ENCODE peak calls at places on chromosomes 7 and 10, in four cellular contexts. One of them, this sample, is unnamed.

GRCh38 chr10:75607576-75607975 is 176.2 kb downstream of the LRMDA start:
- DNase-seq in NCI-H82: no peak
- DNase-seq in fibroblast of lung: no peak
- DNase-seq in EL: no peak
- DNase-seq in this sample: no peak

GRCh38 chr7:128863433-128863989 is 855 bp downstream of the ATP6V1F start:
- DNase-seq in NCI-H82: peak; percentile 85
- DNase-seq in fibroblast of lung: peak; percentile 65
- DNase-seq in EL: peak; percentile 75
- DNase-seq in this sample: no peak

GRCh38 chr7:2219136-2219535 is 13.6 kb downstream of the MAD1L1 start:
- DNase-seq in NCI-H82: no peak
- DNase-seq in fibroblast of lung: no peak
- DNase-seq in EL: no peak
- DNase-seq in this sample: no peak

GRCh38 chr10:69685802-69686585 is 55.9 kb downstream of the FAM241B start:
- DNase-seq in NCI-H82: no peak
- DNase-seq in fibroblast of lung: peak; percentile 49
- DNase-seq in EL: peak; percentile 68
- DNase-seq in this sample: peak; percentile 54

GRCh38 chr10:89337493-89337892 is 9.7 kb downstream of the IFIT3 start:
- DNase-seq in NCI-H82: no peak
- DNase-seq in fibroblast of lung: peak; percentile 86
- DNase-seq in EL: peak; percentile 76
- DNase-seq in this sample: no peak

GRCh38 chr7:23277359-23277989 is 21.7 kb upstream of the MALSU1 start:
- DNase-seq in NCI-H82: peak; percentile 84
- DNase-seq in fibroblast of lung: peak; percentile 52
- DNase-seq in EL: peak; percentile 71
- DNase-seq in this sample: no peak

GRCh38 chr7:108448777-108449576 is 7.3 kb downstream of the NRCAM start:
- DNase-seq in NCI-H82: peak; percentile 37
- DNase-seq in fibroblast of lung: no peak
- DNase-seq in EL: no peak
- DNase-seq in this sample: no peak

GRCh38 chr10:70478191-70479160 is at the start of gene PALD1:
- DNase-seq in NCI-H82: peak; percentile 78
- DNase-seq in fibroblast of lung: peak; percentile 58
- DNase-seq in EL: peak; percentile 64
- DNase-seq in this sample: no peak

GRCh38 chr10:77165445-77166316 is 471.9 kb downstream of the KCNMA1 start:
- DNase-seq in NCI-H82: peak; percentile 83
- DNase-seq in fibroblast of lung: peak; percentile 55
- DNase-seq in EL: peak; percentile 79
- DNase-seq in this sample: no peak

GRCh38 chr7:50807026-50807730 is 24.5 kb upstream of the GRB10 start:
- DNase-seq in NCI-H82: no peak
- DNase-seq in fibroblast of lung: peak; percentile 82
- DNase-seq in EL: peak; percentile 52
- DNase-seq in this sample: no peak

GRCh38 chr10:51073461-51074237 is 638 bp upstream of the PRKG1 start:
- DNase-seq in NCI-H82: no peak
- DNase-seq in fibroblast of lung: no peak
- DNase-seq in EL: peak; percentile 47
- DNase-seq in this sample: peak; percentile 48

GRCh38 chr7:2529161-2530075 is 9.8 kb downstream of the LFNG start:
- DNase-seq in NCI-H82: no peak
- DNase-seq in fibroblast of lung: peak; percentile 69
- DNase-seq in EL: peak; percentile 77
- DNase-seq in this sample: no peak

GRCh38 chr7:97499204-97499603 is 232.7 kb upstream of the TAC1 start:
- DNase-seq in NCI-H82: peak; percentile 67
- DNase-seq in fibroblast of lung: no peak
- DNase-seq in EL: peak; percentile 15
- DNase-seq in this sample: no peak

GRCh38 chr10:22150842-22151241 is 67.0 kb downstream of the EBLN1 start:
- DNase-seq in NCI-H82: no peak
- DNase-seq in fibroblast of lung: no peak
- DNase-seq in EL: no peak
- DNase-seq in this sample: no peak

GRCh38 chr10:117860135-117860534 is 186.6 kb downstream of the RAB11FIP2 start:
- DNase-seq in NCI-H82: no peak
- DNase-seq in fibroblast of lung: no peak
- DNase-seq in EL: no peak
- DNase-seq in this sample: no peak

GRCh38 chr10:131852161-131852822 is 48.5 kb upstream of the PPP2R2D start:
- DNase-seq in NCI-H82: no peak
- DNase-seq in fibroblast of lung: no peak
- DNase-seq in EL: no peak
- DNase-seq in this sample: peak; percentile 37

GRCh38 chr7:99165816-99166215 is 21.9 kb upstream of the SMURF1 start:
- DNase-seq in NCI-H82: no peak
- DNase-seq in fibroblast of lung: no peak
- DNase-seq in EL: no peak
- DNase-seq in this sample: no peak

GRCh38 chr10:127881262-127881661 is 11.5 kb downstream of the CLRN3 start:
- DNase-seq in NCI-H82: no peak
- DNase-seq in fibroblast of lung: no peak
- DNase-seq in EL: no peak
- DNase-seq in this sample: no peak

GRCh38 chr7:78221961-78222751 is 423.6 kb downstream of the PHTF2 start:
- DNase-seq in NCI-H82: no peak
- DNase-seq in fibroblast of lung: peak; percentile 49
- DNase-seq in EL: peak; percentile 59
- DNase-seq in this sample: no peak

GRCh38 chr7:152313217-152313616 is 122.6 kb downstream of the KMT2C start:
- DNase-seq in NCI-H82: no peak
- DNase-seq in fibroblast of lung: no peak
- DNase-seq in EL: no peak
- DNase-seq in this sample: no peak

GRCh38 chr7:126578338-126578737 is 674.4 kb downstream of the GRM8 start:
- DNase-seq in NCI-H82: peak; percentile 99
- DNase-seq in fibroblast of lung: no peak
- DNase-seq in EL: no peak
- DNase-seq in this sample: no peak

GRCh38 chr10:106513328-106513727 is 651.2 kb downstream of the SORCS1 start:
- DNase-seq in NCI-H82: peak; percentile 68
- DNase-seq in fibroblast of lung: peak; percentile 25
- DNase-seq in EL: no peak
- DNase-seq in this sample: no peak

GRCh38 chr10:88442681-88443080 is 140.4 kb downstream of the RNLS start:
- DNase-seq in NCI-H82: no peak
- DNase-seq in fibroblast of lung: no peak
- DNase-seq in EL: no peak
- DNase-seq in this sample: no peak

GRCh38 chr7:44981035-44981706 is 2.4 kb upstream of the MYO1G start:
- DNase-seq in NCI-H82: peak; percentile 22
- DNase-seq in fibroblast of lung: no peak
- DNase-seq in EL: no peak
- DNase-seq in this sample: no peak

GRCh38 chr10:104035107-104035816 is 50.4 kb downstream of the COL17A1 start:
- DNase-seq in NCI-H82: no peak
- DNase-seq in fibroblast of lung: no peak
- DNase-seq in EL: no peak
- DNase-seq in this sample: no peak

GRCh38 chr7:81632418-81632817 is 137.4 kb downstream of the HGF start:
- DNase-seq in NCI-H82: no peak
- DNase-seq in fibroblast of lung: peak; percentile 84
- DNase-seq in EL: no peak
- DNase-seq in this sample: no peak

GRCh38 chr7:91267558-91267955 is 3.3 kb downstream of the FZD1 start:
- DNase-seq in NCI-H82: no peak
- DNase-seq in fibroblast of lung: peak; percentile 97
- DNase-seq in EL: no peak
- DNase-seq in this sample: no peak